ENCODE peak calls at places on chromosomes 12 and 14, in four cellular contexts. One of them, this sample, is unnamed. For H3K4me1, the result is how much of the 10 kb centered on the place peaks cover.

GRCh38 chr14:52251724-52252123 is 15.8 kb upstream of the PTGDR start:
- DNase-seq in transverse colon: no peak
- DNase-seq in upper lobe of left lung: no peak
- DNase-seq in breast epithelium: no peak
- DNase-seq in this sample: no peak

GRCh38 chr12:116720129-116720528 is 17.7 kb downstream of the SPRING1 start:
- DNase-seq in upper lobe of left lung: no peak
- DNase-seq in transverse colon: no peak
- DNase-seq in breast epithelium: no peak
- DNase-seq in this sample: no peak

GRCh38 chr12:111846016-111846415 is 4.0 kb downstream of the MAPKAPK5 start:
- DNase-seq in upper lobe of left lung: no peak
- DNase-seq in breast epithelium: no peak
- DNase-seq in transverse colon: no peak
- DNase-seq in this sample: no peak

GRCh38 chr14:93016275-93016845 is 93.4 kb downstream of the CHGA start:
- DNase-seq in upper lobe of left lung: no peak
- DNase-seq in breast epithelium: no peak
- DNase-seq in transverse colon: no peak
- DNase-seq in this sample: no peak

GRCh38 chr14:104442611-104443390 is 136.8 kb upstream of the C14orf180 start:
- DNase-seq in breast epithelium: no peak
- DNase-seq in upper lobe of left lung: no peak
- DNase-seq in transverse colon: no peak
- DNase-seq in this sample: peak

GRCh38 chr14:64848239-64848638 is 31.5 kb downstream of the SPTB start:
- DNase-seq in transverse colon: no peak
- DNase-seq in breast epithelium: no peak
- DNase-seq in upper lobe of left lung: no peak
- DNase-seq in this sample: no peak

GRCh38 chr12:56687225-56688128 is 607 bp downstream of the PTGES3 start:
- DNase-seq in upper lobe of left lung: peak
- DNase-seq in breast epithelium: peak
- DNase-seq in transverse colon: peak
- DNase-seq in this sample: peak

GRCh38 chr14:40847496-40847895 is 759.2 kb upstream of the LRFN5 start:
- DNase-seq in breast epithelium: no peak
- DNase-seq in transverse colon: no peak
- DNase-seq in upper lobe of left lung: no peak
- DNase-seq in this sample: no peak

GRCh38 chr14:101017209-101017608 is 113.7 kb upstream of the RTL1 start:
- DNase-seq in transverse colon: no peak
- DNase-seq in breast epithelium: peak
- DNase-seq in upper lobe of left lung: no peak
- DNase-seq in this sample: no peak

GRCh38 chr14:94382684-94383663 is 5.4 kb downstream of the SERPINA1 start:
- DNase-seq in transverse colon: no peak
- DNase-seq in breast epithelium: no peak
- DNase-seq in upper lobe of left lung: no peak
- DNase-seq in this sample: no peak

GRCh38 chr14:55122441-55122986 is 6.5 kb upstream of the LGALS3 start:
- DNase-seq in transverse colon: peak
- DNase-seq in breast epithelium: no peak
- DNase-seq in upper lobe of left lung: no peak
- DNase-seq in this sample: no peak

GRCh38 chr12:31622038-31622437 is 31.1 kb upstream of the DENND5B start:
- DNase-seq in upper lobe of left lung: no peak
- DNase-seq in breast epithelium: no peak
- DNase-seq in transverse colon: no peak
- DNase-seq in this sample: no peak

GRCh38 chr12:2395352-2395977 is 342.7 kb downstream of the CACNA1C start:
- DNase-seq in breast epithelium: no peak
- DNase-seq in transverse colon: peak
- DNase-seq in upper lobe of left lung: no peak
- DNase-seq in this sample: peak

GRCh38 chr12:3913278-3913677 is 40.1 kb upstream of the PARP11 start:
- DNase-seq in breast epithelium: no peak
- DNase-seq in upper lobe of left lung: no peak
- DNase-seq in transverse colon: no peak
- DNase-seq in this sample: no peak

GRCh38 chr12:130719263-130719892 is 3.3 kb upstream of the RIMBP2 start:
- DNase-seq in transverse colon: no peak
- DNase-seq in upper lobe of left lung: no peak
- DNase-seq in breast epithelium: no peak
- DNase-seq in this sample: no peak

GRCh38 chr14:51593397-51593796 is 58.3 kb upstream of the FRMD6 start:
- DNase-seq in transverse colon: no peak
- DNase-seq in breast epithelium: no peak
- DNase-seq in upper lobe of left lung: no peak
- DNase-seq in this sample: no peak

GRCh38 chr12:57518920-57519757 is 1.2 kb downstream of the DDIT3 start:
- DNase-seq in upper lobe of left lung: no peak
- DNase-seq in breast epithelium: no peak
- DNase-seq in transverse colon: peak
- DNase-seq in this sample: peak

GRCh38 chr14:68807148-68807600 is 14.3 kb upstream of the ZFP36L1 start:
- DNase-seq in breast epithelium: no peak
- DNase-seq in transverse colon: no peak
- DNase-seq in upper lobe of left lung: no peak
- DNase-seq in this sample: peak

GRCh38 chr14:96681826-96682225 is 115.4 kb upstream of the VRK1 start:
- DNase-seq in upper lobe of left lung: no peak
- DNase-seq in breast epithelium: no peak
- DNase-seq in transverse colon: no peak
- DNase-seq in this sample: no peak

GRCh38 chr14:72906316-72906715 is 12.4 kb upstream of the DPF3 start:
- DNase-seq in transverse colon: no peak
- DNase-seq in upper lobe of left lung: no peak
- DNase-seq in breast epithelium: no peak
- DNase-seq in this sample: no peak

GRCh38 chr12:68236421-68237059 is 10.9 kb upstream of the IL26 start:
- DNase-seq in transverse colon: no peak
- DNase-seq in breast epithelium: no peak
- DNase-seq in upper lobe of left lung: no peak
- DNase-seq in this sample: no peak

GRCh38 chr14:77007975-77008421 is 20.5 kb downstream of the IRF2BPL start:
- DNase-seq in transverse colon: peak
- DNase-seq in breast epithelium: peak
- DNase-seq in upper lobe of left lung: no peak
- DNase-seq in this sample: no peak

GRCh38 chr12:89760783-89761182 is 52.1 kb upstream of the ATP2B1 start:
- DNase-seq in transverse colon: no peak
- DNase-seq in breast epithelium: no peak
- DNase-seq in upper lobe of left lung: no peak
- DNase-seq in this sample: no peak

GRCh38 chr14:92970233-92970625 is 47.3 kb downstream of the CHGA start:
- DNase-seq in upper lobe of left lung: peak
- DNase-seq in breast epithelium: no peak
- DNase-seq in transverse colon: no peak
- DNase-seq in this sample: peak

GRCh38 chr12:109461846-109462766 is 15.0 kb downstream of the KCTD10 start:
- DNase-seq in breast epithelium: peak
- DNase-seq in transverse colon: peak
- DNase-seq in upper lobe of left lung: no peak
- DNase-seq in this sample: peak

GRCh38 chr12:116719661-116720060 is 18.2 kb downstream of the SPRING1 start:
- DNase-seq in transverse colon: no peak
- DNase-seq in breast epithelium: no peak
- DNase-seq in upper lobe of left lung: no peak
- DNase-seq in this sample: no peak

GRCh38 chr12:6092784-6093722 is 31.4 kb downstream of the VWF start:
- DNase-seq in transverse colon: peak
- DNase-seq in upper lobe of left lung: no peak
- DNase-seq in breast epithelium: peak
- DNase-seq in this sample: peak

GRCh38 chr12:5506821-5507231 is 74.9 kb downstream of the NTF3 start:
- DNase-seq in breast epithelium: no peak
- DNase-seq in upper lobe of left lung: no peak
- DNase-seq in transverse colon: no peak
- DNase-seq in this sample: no peak

GRCh38 chr14:68589447-68590232 is 203.2 kb downstream of the ZFP36L1 start:
- DNase-seq in upper lobe of left lung: no peak
- DNase-seq in transverse colon: peak
- DNase-seq in breast epithelium: no peak
- DNase-seq in this sample: no peak

GRCh38 chr12:79121486-79121885 is 256.9 kb downstream of the SYT1 start:
- DNase-seq in upper lobe of left lung: no peak
- DNase-seq in breast epithelium: no peak
- DNase-seq in transverse colon: no peak
- DNase-seq in this sample: no peak

GRCh38 chr12:54605138-54605970 is 16.9 kb upstream of the PPP1R1A start:
- DNase-seq in upper lobe of left lung: no peak
- DNase-seq in transverse colon: no peak
- DNase-seq in breast epithelium: no peak
- DNase-seq in this sample: no peak

GRCh38 chr12:72995616-72996015 is 723.4 kb downstream of the TRHDE start:
- DNase-seq in upper lobe of left lung: no peak
- DNase-seq in breast epithelium: no peak
- DNase-seq in transverse colon: no peak
- DNase-seq in this sample: no peak

GRCh38 chr14:77315115-77315944 is 5.4 kb downstream of the POMT2 start:
- DNase-seq in upper lobe of left lung: no peak
- DNase-seq in transverse colon: no peak
- DNase-seq in breast epithelium: no peak
- DNase-seq in this sample: no peak

GRCh38 chr14:68682166-68683103 is 110.4 kb downstream of the ZFP36L1 start:
- DNase-seq in transverse colon: peak
- DNase-seq in breast epithelium: no peak
- DNase-seq in upper lobe of left lung: no peak
- DNase-seq in this sample: no peak

DNA sequence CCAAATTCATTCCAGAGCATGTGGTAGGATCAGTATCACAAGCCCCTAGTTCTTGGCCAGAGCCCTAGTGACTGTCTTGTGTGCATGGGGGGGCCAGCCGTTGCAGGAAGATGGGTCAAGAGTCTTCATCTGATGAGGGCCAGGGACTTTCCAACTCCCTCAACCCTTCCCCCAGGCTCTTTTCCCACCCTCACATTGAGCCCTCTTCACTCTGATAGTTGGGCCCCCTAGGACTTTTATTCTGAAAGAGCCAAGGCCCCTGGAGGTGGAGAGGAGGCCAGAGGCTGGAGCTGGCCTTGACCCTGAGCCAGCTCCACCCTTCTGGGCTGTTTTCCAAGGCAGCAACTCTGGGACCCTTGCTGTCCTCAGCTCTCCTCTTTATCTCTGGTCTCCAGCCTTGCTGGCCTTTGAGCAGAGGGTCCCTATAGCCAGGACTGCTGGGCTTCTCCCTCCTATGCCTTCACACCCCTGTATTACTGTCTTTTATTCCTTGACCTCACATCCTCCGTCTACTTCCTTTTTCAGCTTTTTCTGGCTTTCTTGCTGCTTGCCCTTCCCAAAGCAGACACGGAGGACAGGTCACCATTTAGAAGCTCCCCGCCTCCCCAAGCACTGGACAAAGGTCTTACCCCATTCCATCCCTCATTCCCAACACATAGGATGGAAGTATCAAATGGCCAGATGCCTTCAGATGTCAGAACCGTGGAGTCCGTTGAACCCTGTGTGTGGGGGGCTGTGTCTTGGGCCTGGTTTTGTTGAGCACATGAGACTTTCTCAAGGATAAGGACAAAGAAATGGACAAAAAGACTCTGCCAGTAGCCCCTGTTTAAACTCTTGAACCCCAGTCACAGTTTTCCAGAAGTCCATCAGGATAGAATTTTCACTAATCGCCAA is 5.6 kb downstream of the RBP5 start:
- DNase-seq in breast epithelium: no peak
- DNase-seq in upper lobe of left lung: no peak
- DNase-seq in transverse colon: no peak
- DNase-seq in this sample: no peak
- H3K27ac ChIP-seq in breast epithelium: peak
- H3K27ac ChIP-seq in upper lobe of left lung: no peak
- H3K27ac ChIP-seq in transverse colon: no peak
- H3K27ac ChIP-seq in this sample: peak

GRCh38 chr12:104142543-104142942 is 4.5 kb upstream of the NFYB start:
- DNase-seq in upper lobe of left lung: no peak
- DNase-seq in breast epithelium: no peak
- DNase-seq in transverse colon: no peak
- DNase-seq in this sample: no peak

GRCh38 chr12:104147346-104147745 is 9.3 kb upstream of the NFYB start:
- DNase-seq in breast epithelium: no peak
- DNase-seq in upper lobe of left lung: peak
- DNase-seq in transverse colon: no peak
- DNase-seq in this sample: no peak

GRCh38 chr12:104143002-104143401 is 5.0 kb upstream of the NFYB start:
- DNase-seq in transverse colon: no peak
- DNase-seq in upper lobe of left lung: no peak
- DNase-seq in breast epithelium: no peak
- DNase-seq in this sample: no peak

GRCh38 chr12:104138747-104139186 is 757 bp upstream of the NFYB start:
- DNase-seq in breast epithelium: no peak
- DNase-seq in upper lobe of left lung: no peak
- DNase-seq in transverse colon: peak
- DNase-seq in this sample: no peak

DNA sequence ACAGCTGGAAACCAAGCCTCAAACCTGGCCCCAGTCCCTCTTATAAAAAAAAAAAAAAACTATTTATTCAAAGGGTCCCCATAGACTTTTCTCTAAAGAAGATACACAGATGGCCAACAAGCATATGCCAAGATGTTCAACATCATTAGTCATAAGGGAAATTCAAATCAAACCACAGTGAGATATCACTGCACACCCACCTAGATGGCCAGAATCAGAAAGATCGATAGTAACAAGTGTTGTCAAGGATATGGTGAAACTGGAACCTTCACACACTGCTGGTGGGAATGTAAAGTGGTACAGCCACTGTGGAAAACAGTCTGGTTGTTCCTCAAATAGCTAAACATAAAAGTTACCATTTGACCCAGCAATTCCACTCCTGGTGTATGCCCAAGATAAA is 5.9 kb upstream of the NFYB start:
- DNase-seq in transverse colon: no peak
- DNase-seq in breast epithelium: no peak
- DNase-seq in upper lobe of left lung: no peak
- DNase-seq in this sample: no peak
- TF ChIP-seq POLR2AphosphoS5 in transverse colon: no peak
- TF ChIP-seq POLR2AphosphoS5 in breast epithelium: no peak
- TF ChIP-seq POLR2AphosphoS5 in upper lobe of left lung: no peak
- TF ChIP-seq POLR2AphosphoS5 in this sample: no peak

GRCh38 chr12:21877583-21877982 is 63.6 kb downstream of the ABCC9 start:
- DNase-seq in breast epithelium: no peak
- DNase-seq in transverse colon: no peak
- DNase-seq in upper lobe of left lung: no peak
- DNase-seq in this sample: no peak
- H3K4me1 ChIP-seq in breast epithelium: under half
- H3K4me1 ChIP-seq in transverse colon: under half
- H3K4me1 ChIP-seq in upper lobe of left lung: under half
- H3K4me1 ChIP-seq in this sample: under half

DNA sequence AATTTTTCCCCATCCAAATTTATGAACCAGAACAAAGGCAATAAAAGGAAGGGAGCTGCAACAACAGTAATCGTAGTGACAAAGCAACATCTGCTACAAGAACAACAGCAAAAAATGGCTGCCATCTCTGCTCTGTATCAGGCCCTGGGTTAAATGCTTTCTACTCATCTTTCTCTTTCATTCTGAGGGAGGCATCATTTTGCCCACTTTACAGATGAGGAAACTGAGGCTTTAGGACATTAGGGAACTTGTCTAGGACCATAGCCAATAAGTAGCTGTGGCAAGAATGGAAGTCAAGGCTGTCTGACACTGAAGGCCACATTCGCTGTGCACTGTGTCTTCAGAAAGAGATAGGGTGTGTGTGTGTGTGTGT is 192.4 kb upstream of the NUDT4 start:
- DNase-seq in transverse colon: no peak
- DNase-seq in breast epithelium: no peak
- DNase-seq in upper lobe of left lung: no peak
- DNase-seq in this sample: no peak
- H3K27ac ChIP-seq in transverse colon: no peak
- H3K27ac ChIP-seq in breast epithelium: no peak
- H3K27ac ChIP-seq in upper lobe of left lung: no peak
- H3K27ac ChIP-seq in this sample: no peak

This sample was measured in spleen.